ENCODE peak calls at places on chromosomes 5 and 9, in seven cellular contexts. E is naive thymus-derived CD8-positive, alpha-beta T cell; Y is head of caudate nucleus; U is foreskin melanocyte; I is lower leg skin; B is NCI-H2081; J is lung microvascular endothelial cell. D is an unnamed sample.

GRCh38 chr9:37676411-37676830 is 25.7 kb downstream of the FRMPD1 start:
- DNase-seq in E (no peak), Y (peak), B (peak), J (no peak), I (no peak), U (no peak), D (no peak)

GRCh38 chr9:107093365-107094060 is 189.6 kb upstream of the RAD23B start:
- DNase-seq in J (no peak), U (no peak), E (no peak), I (no peak), Y (no peak), B (no peak), D (no peak)

GRCh38 chr9:28961625-28962024 is 1388.3 kb upstream of the C9orf72 start:
- DNase-seq in E (no peak), J (no peak), U (no peak), B (no peak), Y (no peak), I (no peak), D (no peak)

GRCh38 chr5:58891072-58891970 is 308.4 kb downstream of the RAB3C start:
- DNase-seq in Y (peak), U (peak), E (peak), I (peak), B (peak), J (peak), D (peak)

GRCh38 chr9:79685576-79685975 is 113.8 kb downstream of the TLE4 start:
- DNase-seq in B (no peak), J (no peak), E (no peak), I (no peak), Y (no peak), U (no peak), D (no peak)

GRCh38 chr9:98991981-98992884 is 48.5 kb downstream of the COL15A1 start:
- DNase-seq in J (no peak), E (no peak), U (no peak), I (peak), B (no peak), Y (no peak), D (no peak)

GRCh38 chr5:158707534-158707933 is 392.2 kb downstream of the EBF1 start:
- DNase-seq in B (no peak), E (no peak), U (no peak), J (no peak), I (no peak), Y (no peak), D (no peak)

GRCh38 chr5:60945760-60946253 is 802 bp downstream of the NDUFAF2 start:
- DNase-seq in U (peak), J (peak), I (peak), Y (no peak), B (no peak), E (no peak), D (peak)

GRCh38 chr5:150487199-150488061 is 20.5 kb upstream of the NDST1 start:
- DNase-seq in U (no peak), I (no peak), B (no peak), E (peak), J (peak), Y (no peak), D (no peak)

GRCh38 chr5:81450940-81451339 is 57.0 kb upstream of the ACOT12 start:
- DNase-seq in B (no peak), E (no peak), Y (no peak), U (peak), J (peak), I (no peak), D (no peak)

GRCh38 chr5:39419830-39420229 is 5.0 kb downstream of the DAB2 start:
- DNase-seq in U (no peak), Y (no peak), B (no peak), I (no peak), J (no peak), E (no peak), D (no peak)

GRCh38 chr5:147484708-147485020 is 25.2 kb downstream of the DPYSL3 start:
- DNase-seq in U (no peak), B (no peak), J (no peak), Y (no peak), E (no peak), I (no peak), D (no peak)

GRCh38 chr9:89021154-89021803 is 30.0 kb downstream of the S1PR3 start:
- DNase-seq in I (no peak), B (no peak), U (no peak), E (no peak), Y (no peak), J (no peak), D (peak)

GRCh38 chr5:78717674-78718073 is 69.1 kb upstream of the LHFPL2 start:
- DNase-seq in E (no peak), Y (no peak), J (no peak), I (no peak), U (no peak), B (no peak), D (no peak)

GRCh38 chr5:133354323-133355161 is 257.8 kb downstream of the FSTL4 start:
- DNase-seq in Y (no peak), E (no peak), B (no peak), J (no peak), U (no peak), I (no peak), D (no peak)

GRCh38 chr9:74379718-74380117 is 117.4 kb upstream of the RORB start:
- DNase-seq in E (peak), B (peak), Y (peak), J (peak), I (no peak), U (no peak), D (peak)

GRCh38 chr5:59536875-59537274 is 356.7 kb downstream of the PDE4D start:
- DNase-seq in E (no peak), J (no peak), B (no peak), U (no peak), Y (no peak), I (no peak), D (no peak)

GRCh38 chr5:1511037-1511436 is 12.7 kb downstream of the LPCAT1 start:
- DNase-seq in Y (peak), E (no peak), U (no peak), I (peak), B (no peak), J (no peak), D (no peak)

GRCh38 chr5:147780924-147781530 is 1.5 kb downstream of the JAKMIP2 start:
- DNase-seq in B (no peak), Y (no peak), I (no peak), U (no peak), E (no peak), J (no peak), D (no peak)

GRCh38 chr9:121557581-121558422 is 58.2 kb upstream of the GGTA1 start:
- DNase-seq in I (peak), Y (peak), U (peak), B (no peak), E (no peak), J (peak), D (peak)

GRCh38 chr5:119801570-119801969 is 172.2 kb downstream of the FAM170A start:
- DNase-seq in I (no peak), Y (no peak), B (no peak), U (no peak), J (no peak), E (no peak), D (no peak)

GRCh38 chr5:177503351-177504085 is 6.1 kb downstream of the DOK3 start:
- DNase-seq in E (no peak), U (no peak), J (no peak), B (no peak), I (no peak), Y (no peak), D (no peak)

GRCh38 chr9:127586537-127586936 is 25.5 kb upstream of the STXBP1 start:
- DNase-seq in J (peak), U (no peak), Y (peak), I (peak), B (peak), E (peak), D (peak)

GRCh38 chr5:10145922-10146321 is 103.8 kb downstream of the ATPSCKMT start:
- DNase-seq in B (no peak), I (no peak), E (no peak), U (peak), Y (no peak), J (peak), D (no peak)

GRCh38 chr5:173697931-173698579 is 81.6 kb upstream of the BOD1 start:
- DNase-seq in E (no peak), U (no peak), I (no peak), B (peak), J (peak), Y (no peak), D (no peak)

GRCh38 chr9:121785673-121786542 is 134.5 kb downstream of the DAB2IP start:
- DNase-seq in E (no peak), Y (no peak), U (no peak), I (peak), B (no peak), J (no peak), D (no peak)

GRCh38 chr9:7165350-7165937 is 407.7 kb downstream of the KDM4C start:
- DNase-seq in B (no peak), Y (no peak), I (no peak), U (no peak), E (no peak), J (no peak), D (no peak)

GRCh38 chr5:112248643-112249042 is 170.4 kb downstream of the EPB41L4A start:
- DNase-seq in J (no peak), I (no peak), E (no peak), U (no peak), B (no peak), Y (no peak), D (no peak)

GRCh38 chr5:73826761-73827450 is 200.9 kb downstream of the ARHGEF28 start:
- DNase-seq in I (peak), Y (no peak), E (no peak), U (peak), B (no peak), J (peak), D (no peak)

D was measured in mucosa of gallbladder.